ENCODE peak calls at places on chromosome 18, in eight cellular contexts. T is A549, M is H54, W is GM12892, J is IMR-90, K is GM12878, G is transverse colon, V is esophagus squamous epithelium. H is an unnamed sample.
A peak's percentile ranks its signal among the peaks of the same experiment; 100 is the strongest.

GRCh38 chr18:8176105-8176504 is 433.1 kb upstream of the RAB12 start:
- DNase-seq in T (no peak), K (no peak), G (no peak), V (no peak), W (no peak), J (peak; percentile 13), M (no peak), H (no peak)

GRCh38 chr18:68839701-68840100 is 41.8 kb downstream of the CCDC102B start:
- DNase-seq in W (no peak), J (no peak), K (no peak), M (no peak), T (no peak), G (no peak), V (no peak), H (no peak)

GRCh38 chr18:35458677-35459441 is 38.9 kb downstream of the INO80C start:
- DNase-seq in M (peak; percentile 45), G (peak; percentile 58), K (peak; percentile 20), V (no peak), T (peak; percentile 79), W (no peak), J (peak; percentile 79), H (peak; percentile 51)

GRCh38 chr18:79805211-79805862 is 7.6 kb downstream of the KCNG2 start:
- DNase-seq in M (no peak), W (no peak), T (no peak), V (no peak), G (no peak), J (no peak), K (no peak), H (no peak)

GRCh38 chr18:37742436-37742835 is 176.8 kb upstream of the CELF4 start:
- DNase-seq in J (no peak), W (no peak), M (no peak), K (no peak), T (no peak), G (no peak), V (no peak), H (no peak)

GRCh38 chr18:1665064-1665463 is 760.4 kb downstream of the ADCYAP1 start:
- DNase-seq in V (no peak), G (no peak), K (no peak), M (no peak), W (no peak), J (no peak), T (no peak), H (no peak)

GRCh38 chr18:41870817-41871216 is 84.2 kb upstream of the PIK3C3 start:
- DNase-seq in K (no peak), M (no peak), J (peak; percentile 49), T (no peak), G (no peak), V (no peak), W (no peak), H (no peak)

GRCh38 chr18:78584167-78585022 is 395.2 kb upstream of the SALL3 start:
- DNase-seq in G (no peak), W (no peak), V (no peak), K (no peak), T (no peak), M (no peak), J (no peak), H (no peak)

GRCh38 chr18:8478166-8478967 is 130.9 kb upstream of the RAB12 start:
- DNase-seq in M (peak; percentile 60), T (peak; percentile 51), W (peak; percentile 65), G (peak; percentile 57), K (no peak), V (no peak), J (peak; percentile 34), H (peak; percentile 52)

GRCh38 chr18:9949861-9950260 is 36.0 kb downstream of the VAPA start:
- DNase-seq in T (peak; percentile 29), K (no peak), J (no peak), W (no peak), V (no peak), G (no peak), M (no peak), H (no peak)

GRCh38 chr18:9949315-9949714 is 35.5 kb downstream of the VAPA start:
- DNase-seq in K (no peak), J (no peak), W (no peak), M (no peak), V (no peak), T (no peak), G (no peak), H (no peak)

GRCh38 chr18:9951022-9951859 is 37.4 kb downstream of the VAPA start:
- DNase-seq in M (no peak), K (no peak), T (peak; percentile 74), W (no peak), G (peak; percentile 26), J (peak; percentile 79), V (no peak), H (no peak)

GRCh38 chr18:9950289-9951016 is 36.6 kb downstream of the VAPA start:
- DNase-seq in M (no peak), G (no peak), K (no peak), V (no peak), T (no peak), J (peak; percentile 54), W (no peak), H (no peak)

DNA sequence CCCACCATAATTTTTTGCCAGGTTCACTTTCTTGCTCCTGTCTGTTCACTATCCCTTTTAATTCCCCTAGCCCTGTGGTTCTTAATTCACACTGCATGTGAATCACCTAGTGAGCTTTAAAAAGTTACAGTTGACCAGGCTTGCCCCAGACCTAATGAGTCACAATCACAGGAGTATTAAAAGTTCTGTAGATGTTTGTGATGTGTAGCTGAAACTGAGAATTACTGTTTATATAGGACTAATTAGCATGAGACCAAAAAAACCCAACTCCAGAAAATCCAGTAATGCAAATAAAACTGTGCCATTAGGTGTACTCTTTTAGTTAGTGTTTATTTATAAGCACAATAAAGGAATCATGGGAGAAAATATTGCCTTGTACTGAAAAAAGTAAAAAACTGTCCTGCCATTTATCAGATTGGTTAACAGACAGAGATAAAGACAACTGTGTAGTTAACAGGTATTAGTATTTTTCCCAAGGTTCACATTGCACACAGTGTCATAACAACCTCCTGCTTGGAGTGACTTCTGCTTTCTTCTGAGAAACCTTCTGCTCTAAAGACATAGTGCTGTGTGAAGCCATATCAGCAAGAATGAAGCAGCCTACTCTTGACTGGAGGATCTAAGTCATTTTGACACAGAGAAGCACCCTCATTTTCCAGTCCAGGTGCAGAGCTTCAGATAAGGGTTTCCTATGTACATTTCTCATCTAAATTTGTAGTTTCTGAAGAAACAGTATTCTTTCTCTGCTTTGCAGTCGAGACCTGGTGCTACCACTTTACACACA is 39.0 kb downstream of the VAPA start:
- DNase-seq in V (no peak), K (no peak), G (no peak), T (no peak), J (no peak), M (peak; percentile 36), W (no peak), H (no peak)
- TF ChIP-seq POLR2A in V (no peak), K (no peak), G (no peak), T (no peak), J (no peak), M (no peak), W (no peak), H (no peak)

GRCh38 chr18:31636387-31636786 is 44.7 kb downstream of the TTR start:
- DNase-seq in M (no peak), J (no peak), K (no peak), G (no peak), W (no peak), T (no peak), V (no peak), H (no peak)

GRCh38 chr18:31631526-31631925 is 39.8 kb downstream of the TTR start:
- DNase-seq in T (no peak), W (no peak), K (no peak), G (no peak), V (no peak), M (no peak), J (no peak), H (no peak)

GRCh38 chr18:31633416-31634330 is 42.0 kb downstream of the TTR start:
- DNase-seq in M (no peak), J (no peak), K (no peak), V (no peak), G (no peak), W (no peak), T (no peak), H (no peak)

GRCh38 chr18:31632356-31632755 is 40.7 kb downstream of the TTR start:
- DNase-seq in M (no peak), J (no peak), W (no peak), T (no peak), K (no peak), V (no peak), G (no peak), H (no peak)

DNA sequence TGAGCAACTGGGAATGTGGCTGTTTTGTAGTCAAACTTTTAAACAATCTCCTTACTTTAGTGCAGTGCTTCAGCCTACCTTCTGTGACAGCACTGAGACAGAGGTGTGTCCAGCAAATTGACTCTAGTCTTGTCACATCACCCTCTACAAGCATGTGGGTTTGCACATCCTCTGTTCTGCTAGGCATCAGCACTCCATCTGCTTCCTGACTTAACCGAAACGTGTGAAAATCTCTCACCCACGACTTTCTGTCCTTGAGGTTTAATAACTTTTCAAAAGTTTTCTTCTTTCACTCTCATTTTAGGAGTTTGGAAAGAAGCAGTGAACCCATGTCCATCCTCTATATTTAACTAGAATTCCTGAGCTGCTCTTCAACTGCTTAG is 42.6 kb downstream of the TTR start:
- DNase-seq in K (peak; percentile 85), M (no peak), T (no peak), G (no peak), W (no peak), J (no peak), V (no peak), H (no peak)
- TF ChIP-seq POLR2A in K (no peak), M (no peak), T (no peak), G (no peak), W (no peak), J (no peak), V (no peak), H (no peak)

GRCh38 chr18:23452728-23453656 is at the start of gene RIOK3:
- DNase-seq in J (peak; percentile 92), V (peak; percentile 83), K (peak; percentile 86), W (peak; percentile 87), M (peak; percentile 72), G (peak; percentile 99), T (peak; percentile 96), H (peak; percentile 99)
- TF ChIP-seq POLR2A in J (peak; percentile 78), V (peak; percentile 92), K (peak; percentile 99), W (peak; percentile 92), M (peak; percentile 80), G (peak; percentile 99), T (peak; percentile 67), H (peak; percentile 91)

GRCh38 chr18:12325726-12326245 is 17.7 kb downstream of the TUBB6 start:
- DNase-seq in T (no peak), V (no peak), G (no peak), J (no peak), W (no peak), M (no peak), K (no peak), H (no peak)

GRCh38 chr18:12326711-12327460 is 18.8 kb downstream of the TUBB6 start:
- DNase-seq in T (no peak), M (no peak), W (no peak), V (no peak), G (no peak), J (no peak), K (no peak), H (no peak)

GRCh38 chr18:12328179-12328823 is 20.3 kb downstream of the TUBB6 start:
- DNase-seq in T (no peak), G (no peak), J (no peak), V (no peak), M (no peak), K (no peak), W (no peak), H (no peak)

GRCh38 chr18:12329125-12329698 is 21.2 kb downstream of the TUBB6 start:
- DNase-seq in J (no peak), V (no peak), W (no peak), M (no peak), K (no peak), G (no peak), T (no peak), H (no peak)

GRCh38 chr18:12327510-12328178 is 19.6 kb downstream of the TUBB6 start:
- DNase-seq in J (peak; percentile 69), V (no peak), W (peak; percentile 66), G (peak; percentile 81), M (peak; percentile 84), T (peak; percentile 77), K (no peak), H (peak; percentile 88)
- TF ChIP-seq POLR2A in J (peak; percentile 61), V (no peak), W (peak; percentile 10), G (no peak), M (no peak), T (no peak), K (no peak), H (no peak)

H was measured in body of pancreas.